ENCODE peak calls at places on chromosomes 2 and 18, in nine cellular contexts. One of them, this sample, is unnamed. For H3K27me3, the result is how much of the 10 kb centered on the place peaks cover.

GRCh38 chr2:241188386-241189092 is at the start of gene ANO7:
- DNase-seq in HCT116: no peak
- DNase-seq in ovary: no peak
- DNase-seq in tibial artery: no peak
- DNase-seq in cardiac muscle cell: no peak
- DNase-seq in H7: peak
- DNase-seq in IMR-90: no peak
- DNase-seq in NT2/D1: no peak
- DNase-seq in heart right ventricle: no peak
- DNase-seq in this sample: no peak

GRCh38 chr2:228507231-228507824 is 325.8 kb upstream of the SPHKAP start:
- DNase-seq in HCT116: no peak
- DNase-seq in heart right ventricle: no peak
- DNase-seq in H7: no peak
- DNase-seq in NT2/D1: peak
- DNase-seq in cardiac muscle cell: no peak
- DNase-seq in IMR-90: no peak
- DNase-seq in ovary: no peak
- DNase-seq in tibial artery: no peak
- DNase-seq in this sample: no peak

GRCh38 chr2:30421551-30422436 is 25.3 kb upstream of the LCLAT1 start:
- DNase-seq in H7: peak
- DNase-seq in IMR-90: peak
- DNase-seq in cardiac muscle cell: peak
- DNase-seq in HCT116: no peak
- DNase-seq in tibial artery: no peak
- DNase-seq in ovary: no peak
- DNase-seq in heart right ventricle: no peak
- DNase-seq in NT2/D1: no peak
- DNase-seq in this sample: no peak

GRCh38 chr18:50654658-50655550 is 95.0 kb downstream of the MAPK4 start:
- DNase-seq in tibial artery: no peak
- DNase-seq in HCT116: no peak
- DNase-seq in NT2/D1: no peak
- DNase-seq in cardiac muscle cell: peak
- DNase-seq in heart right ventricle: peak
- DNase-seq in H7: no peak
- DNase-seq in ovary: peak
- DNase-seq in IMR-90: no peak
- DNase-seq in this sample: no peak

GRCh38 chr2:99922664-99923063 is 219.7 kb downstream of the AFF3 start:
- DNase-seq in heart right ventricle: no peak
- DNase-seq in tibial artery: no peak
- DNase-seq in HCT116: no peak
- DNase-seq in IMR-90: no peak
- DNase-seq in NT2/D1: no peak
- DNase-seq in H7: no peak
- DNase-seq in ovary: no peak
- DNase-seq in cardiac muscle cell: no peak
- DNase-seq in this sample: no peak

GRCh38 chr2:215796160-215796559 is 217.2 kb downstream of the MREG start:
- DNase-seq in NT2/D1: no peak
- DNase-seq in heart right ventricle: no peak
- DNase-seq in ovary: no peak
- DNase-seq in H7: no peak
- DNase-seq in IMR-90: peak
- DNase-seq in tibial artery: no peak
- DNase-seq in cardiac muscle cell: peak
- DNase-seq in HCT116: no peak
- DNase-seq in this sample: no peak

GRCh38 chr2:23789012-23789411 is 137.9 kb downstream of the ATAD2B start:
- DNase-seq in IMR-90: peak
- DNase-seq in HCT116: no peak
- DNase-seq in tibial artery: no peak
- DNase-seq in NT2/D1: no peak
- DNase-seq in H7: no peak
- DNase-seq in heart right ventricle: no peak
- DNase-seq in ovary: no peak
- DNase-seq in cardiac muscle cell: no peak
- DNase-seq in this sample: no peak

GRCh38 chr2:59774821-59775463 is 778.5 kb downstream of the BCL11A start:
- DNase-seq in tibial artery: no peak
- DNase-seq in cardiac muscle cell: no peak
- DNase-seq in H7: no peak
- DNase-seq in ovary: no peak
- DNase-seq in heart right ventricle: no peak
- DNase-seq in HCT116: no peak
- DNase-seq in NT2/D1: no peak
- DNase-seq in IMR-90: no peak
- DNase-seq in this sample: no peak

GRCh38 chr2:201797175-201797840 is 9.0 kb upstream of the CDK15 start:
- DNase-seq in heart right ventricle: no peak
- DNase-seq in HCT116: no peak
- DNase-seq in ovary: no peak
- DNase-seq in H7: no peak
- DNase-seq in NT2/D1: no peak
- DNase-seq in tibial artery: no peak
- DNase-seq in cardiac muscle cell: no peak
- DNase-seq in IMR-90: peak
- DNase-seq in this sample: no peak

GRCh38 chr2:212145111-212145510 is 393.5 kb downstream of the ERBB4 start:
- DNase-seq in IMR-90: peak
- DNase-seq in ovary: no peak
- DNase-seq in cardiac muscle cell: peak
- DNase-seq in NT2/D1: no peak
- DNase-seq in H7: no peak
- DNase-seq in heart right ventricle: no peak
- DNase-seq in tibial artery: no peak
- DNase-seq in HCT116: no peak
- DNase-seq in this sample: no peak

GRCh38 chr2:109331864-109332848 is 203.2 kb downstream of the SH3RF3 start:
- DNase-seq in IMR-90: peak
- DNase-seq in tibial artery: peak
- DNase-seq in cardiac muscle cell: peak
- DNase-seq in H7: peak
- DNase-seq in HCT116: peak
- DNase-seq in heart right ventricle: peak
- DNase-seq in NT2/D1: peak
- DNase-seq in ovary: peak
- DNase-seq in this sample: peak

GRCh38 chr2:176473177-176473576 is 203.9 kb downstream of the MTX2 start:
- DNase-seq in HCT116: no peak
- DNase-seq in ovary: peak
- DNase-seq in H7: no peak
- DNase-seq in tibial artery: no peak
- DNase-seq in NT2/D1: no peak
- DNase-seq in cardiac muscle cell: peak
- DNase-seq in heart right ventricle: peak
- DNase-seq in IMR-90: peak
- DNase-seq in this sample: no peak

GRCh38 chr2:173076557-173077345 is 1.1 kb downstream of the MAP3K20 start:
- DNase-seq in NT2/D1: no peak
- DNase-seq in tibial artery: peak
- DNase-seq in IMR-90: peak
- DNase-seq in H7: peak
- DNase-seq in heart right ventricle: peak
- DNase-seq in ovary: peak
- DNase-seq in HCT116: no peak
- DNase-seq in cardiac muscle cell: peak
- DNase-seq in this sample: peak

GRCh38 chr2:79638410-79638809 is 125.6 kb downstream of the CTNNA2 start:
- DNase-seq in ovary: no peak
- DNase-seq in HCT116: no peak
- DNase-seq in NT2/D1: no peak
- DNase-seq in IMR-90: no peak
- DNase-seq in tibial artery: no peak
- DNase-seq in H7: no peak
- DNase-seq in cardiac muscle cell: no peak
- DNase-seq in heart right ventricle: no peak
- DNase-seq in this sample: no peak

DNA sequence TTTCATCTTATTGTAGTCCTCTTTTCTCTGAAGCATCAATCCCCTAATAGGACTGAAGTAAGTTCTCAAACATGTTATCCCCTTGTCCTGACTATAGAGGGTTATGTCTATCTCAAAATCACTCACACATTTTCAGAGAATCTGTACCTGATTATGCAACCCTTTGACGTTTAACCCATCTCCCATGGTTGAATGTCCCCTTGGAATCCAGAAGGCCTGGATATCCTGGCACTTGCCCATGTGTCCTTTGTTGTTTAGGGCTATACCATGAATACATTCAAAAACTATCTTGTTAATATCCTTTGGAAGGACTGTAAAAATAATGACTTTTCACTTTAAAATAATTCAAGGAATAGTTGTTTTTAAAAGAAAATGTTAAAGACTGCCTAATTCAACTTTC is 66.3 kb upstream of the PSMD14 start:
- DNase-seq in ovary: no peak
- DNase-seq in NT2/D1: no peak
- DNase-seq in tibial artery: no peak
- DNase-seq in heart right ventricle: no peak
- DNase-seq in cardiac muscle cell: no peak
- DNase-seq in H7: no peak
- DNase-seq in IMR-90: no peak
- DNase-seq in HCT116: no peak
- DNase-seq in this sample: no peak
- H3K27me3 ChIP-seq in ovary: under half
- H3K27me3 ChIP-seq in NT2/D1: under half
- H3K27me3 ChIP-seq in tibial artery: under half
- H3K27me3 ChIP-seq in heart right ventricle: under half
- H3K27me3 ChIP-seq in cardiac muscle cell: under half
- H3K27me3 ChIP-seq in H7: under half
- H3K27me3 ChIP-seq in IMR-90: under half
- H3K27me3 ChIP-seq in HCT116: under half
- H3K27me3 ChIP-seq in this sample: under half

DNA sequence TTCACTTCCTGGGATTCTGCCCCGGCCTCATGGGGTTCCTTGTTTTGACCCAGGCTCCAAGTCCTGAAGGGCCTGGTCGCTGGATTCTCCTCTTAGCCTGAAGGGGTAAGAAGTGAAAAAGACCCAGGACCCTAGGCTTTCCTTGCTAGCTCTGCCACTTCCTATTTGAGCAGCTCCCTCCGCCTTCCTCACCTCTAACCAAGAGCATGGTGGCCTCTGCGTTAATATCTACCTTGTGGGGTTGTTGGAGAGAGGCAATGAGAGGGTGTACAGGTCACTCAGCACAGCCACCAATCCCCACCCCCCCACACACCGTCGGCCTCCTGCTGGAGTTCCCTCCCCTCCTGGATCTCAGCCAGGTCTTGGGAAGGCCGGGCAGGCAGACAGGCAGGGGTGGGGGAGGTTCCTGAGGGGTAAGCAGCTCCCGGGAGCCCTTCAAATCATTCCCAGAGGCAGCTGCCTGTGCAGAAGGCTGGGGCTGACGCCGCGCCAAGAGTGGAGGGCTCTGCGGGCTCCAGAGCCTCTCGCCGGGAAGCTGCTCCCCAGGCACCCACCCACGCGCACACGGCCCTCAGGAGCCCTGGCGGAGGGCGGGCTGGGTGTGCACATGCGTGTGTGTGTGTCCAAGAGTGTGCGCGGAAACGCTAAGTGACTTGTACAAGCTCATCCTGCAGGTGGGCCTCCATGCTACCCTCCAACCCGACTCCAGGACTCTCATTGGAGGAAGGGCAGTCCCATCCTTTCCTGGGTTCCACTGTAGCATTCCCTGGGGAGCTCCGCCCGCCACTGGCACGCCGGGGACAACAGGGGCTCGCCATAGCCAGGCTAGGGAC is 50.0 kb downstream of the INHBB start:
- DNase-seq in HCT116: no peak
- DNase-seq in IMR-90: no peak
- DNase-seq in tibial artery: peak
- DNase-seq in heart right ventricle: no peak
- DNase-seq in cardiac muscle cell: peak
- DNase-seq in NT2/D1: no peak
- DNase-seq in ovary: peak
- DNase-seq in H7: peak
- DNase-seq in this sample: no peak
- H3K27me3 ChIP-seq in HCT116: under half
- H3K27me3 ChIP-seq in IMR-90: under half
- H3K27me3 ChIP-seq in tibial artery: under half
- H3K27me3 ChIP-seq in heart right ventricle: under half
- H3K27me3 ChIP-seq in cardiac muscle cell: under half
- H3K27me3 ChIP-seq in NT2/D1: under half
- H3K27me3 ChIP-seq in ovary: under half
- H3K27me3 ChIP-seq in H7: under half
- H3K27me3 ChIP-seq in this sample: under half

GRCh38 chr18:12749136-12749535 is 46.3 kb downstream of the PSMG2 start:
- DNase-seq in H7: no peak
- DNase-seq in IMR-90: no peak
- DNase-seq in cardiac muscle cell: no peak
- DNase-seq in tibial artery: no peak
- DNase-seq in NT2/D1: no peak
- DNase-seq in heart right ventricle: no peak
- DNase-seq in HCT116: no peak
- DNase-seq in ovary: no peak
- DNase-seq in this sample: no peak
- H3K27me3 ChIP-seq in H7: under half
- H3K27me3 ChIP-seq in IMR-90: under half
- H3K27me3 ChIP-seq in cardiac muscle cell: under half
- H3K27me3 ChIP-seq in tibial artery: under half
- H3K27me3 ChIP-seq in NT2/D1: under half
- H3K27me3 ChIP-seq in heart right ventricle: under half
- H3K27me3 ChIP-seq in HCT116: under half
- H3K27me3 ChIP-seq in ovary: under half
- H3K27me3 ChIP-seq in this sample: under half

DNA sequence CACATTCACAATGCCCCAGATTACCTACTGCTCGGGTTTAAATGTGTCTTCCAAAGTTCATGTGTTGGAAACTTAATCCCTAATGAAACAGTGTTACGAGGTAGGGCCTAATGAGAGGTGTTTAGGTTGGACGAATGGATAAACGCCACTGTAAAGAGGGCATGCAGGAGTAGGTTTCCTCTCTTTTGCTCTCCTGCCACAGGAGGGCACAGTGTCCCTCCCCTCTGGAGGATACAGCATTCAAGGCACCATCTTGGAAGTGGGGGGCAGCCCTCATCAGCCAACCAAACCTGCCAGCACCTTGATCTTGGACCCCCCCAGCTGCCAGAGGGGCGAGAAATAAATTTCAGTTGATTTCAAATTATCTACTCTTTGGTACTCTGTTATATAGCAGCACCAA is 103.5 kb downstream of the TSHZ1 start:
- DNase-seq in IMR-90: no peak
- DNase-seq in heart right ventricle: no peak
- DNase-seq in NT2/D1: no peak
- DNase-seq in HCT116: no peak
- DNase-seq in ovary: no peak
- DNase-seq in H7: no peak
- DNase-seq in tibial artery: no peak
- DNase-seq in cardiac muscle cell: no peak
- DNase-seq in this sample: no peak
- H3K27me3 ChIP-seq in IMR-90: under half
- H3K27me3 ChIP-seq in heart right ventricle: under half
- H3K27me3 ChIP-seq in NT2/D1: under half
- H3K27me3 ChIP-seq in HCT116: under half
- H3K27me3 ChIP-seq in ovary: under half
- H3K27me3 ChIP-seq in H7: under half
- H3K27me3 ChIP-seq in tibial artery: under half
- H3K27me3 ChIP-seq in cardiac muscle cell: under half
- H3K27me3 ChIP-seq in this sample: under half

This sample was measured in psoas muscle.